ENCODE peak calls at places on chromosome 12, in eight cellular contexts. P, W, J, Z, G, A, E and K are unnamed samples.

GRCh38 chr12:28132398-28132797 is 57.9 kb upstream of the CCDC91 start:
- ATAC-seq in E (no peak), W (no peak), J (no peak), Z (no peak), A (no peak), P (no peak), G (no peak), K (no peak)

GRCh38 chr12:31311634-31312258 is 14.2 kb downstream of the SINHCAF start:
- ATAC-seq in E (no peak), G (no peak), W (no peak), P (no peak), Z (no peak), J (no peak), A (no peak), K (no peak)

GRCh38 chr12:66196806-66197205 is 7.8 kb downstream of the IRAK3 start:
- ATAC-seq in E (no peak), P (no peak), Z (no peak), W (peak), A (peak), J (no peak), G (no peak), K (peak)

GRCh38 chr12:108665608-108666202 is 32.0 kb upstream of the SELPLG start:
- ATAC-seq in Z (no peak), J (peak), W (no peak), G (no peak), E (no peak), A (no peak), P (no peak), K (no peak)

GRCh38 chr12:25317553-25317952 is 66.8 kb upstream of the KRAS start:
- ATAC-seq in J (no peak), W (no peak), A (no peak), P (no peak), G (no peak), Z (no peak), E (no peak), K (peak)

GRCh38 chr12:14589169-14590004 is 21.7 kb upstream of the PLBD1 start:
- ATAC-seq in G (no peak), P (no peak), E (no peak), Z (no peak), A (no peak), J (no peak), W (no peak), K (no peak)

GRCh38 chr12:105457026-105457425 is 126.5 kb downstream of the C12orf75 start:
- ATAC-seq in A (no peak), P (no peak), G (no peak), E (no peak), Z (no peak), J (peak), W (no peak), K (no peak)

GRCh38 chr12:25337916-25338315 is 87.2 kb upstream of the KRAS start:
- ATAC-seq in A (no peak), Z (no peak), W (no peak), E (no peak), P (no peak), G (no peak), J (no peak), K (no peak)

GRCh38 chr12:29763301-29763683 is 20.4 kb downstream of the TMTC1 start:
- ATAC-seq in G (no peak), P (no peak), E (no peak), W (no peak), A (no peak), J (no peak), Z (no peak), K (no peak)

GRCh38 chr12:57765698-57766463 is 997 bp downstream of the CYP27B1 start:
- ATAC-seq in A (peak), J (peak), G (peak), W (peak), E (no peak), Z (peak), P (peak), K (peak)

GRCh38 chr12:66589095-66589494 is 89.8 kb downstream of the GRIP1 start:
- ATAC-seq in G (no peak), W (no peak), A (no peak), J (no peak), Z (no peak), P (no peak), E (no peak), K (no peak)

GRCh38 chr12:125079084-125079483 is 13.8 kb downstream of the AACS start:
- ATAC-seq in A (no peak), J (no peak), Z (no peak), P (no peak), E (no peak), G (no peak), W (no peak), K (no peak)

GRCh38 chr12:96354326-96354725 is 45.9 kb downstream of the CDK17 start:
- ATAC-seq in P (no peak), W (no peak), G (no peak), A (no peak), J (no peak), Z (peak), E (no peak), K (no peak)

GRCh38 chr12:123945441-123946151 is 27.0 kb downstream of the CCDC92 start:
- ATAC-seq in G (no peak), W (no peak), E (no peak), J (no peak), Z (no peak), P (no peak), A (no peak), K (no peak)

GRCh38 chr12:42030588-42030987 is 114.1 kb downstream of the GXYLT1 start:
- ATAC-seq in W (no peak), G (no peak), P (no peak), A (no peak), E (no peak), J (no peak), Z (no peak), K (no peak)

GRCh38 chr12:6771509-6772330 is 600 bp upstream of the LAG3 start:
- ATAC-seq in P (no peak), A (peak), E (peak), W (no peak), G (no peak), J (no peak), Z (no peak), K (no peak)

GRCh38 chr12:104522985-104523719 is 66.4 kb downstream of the CHST11 start:
- ATAC-seq in Z (no peak), A (peak), W (no peak), E (no peak), P (peak), J (no peak), G (no peak), K (peak)

GRCh38 chr12:67887065-67887464 is 102.2 kb upstream of the IFNG-AS1 start:
- ATAC-seq in J (peak), Z (no peak), P (no peak), G (no peak), A (no peak), E (no peak), W (no peak), K (no peak)

GRCh38 chr12:92619730-92620684 is 82.8 kb upstream of the PLEKHG7 start:
- ATAC-seq in E (no peak), G (no peak), P (no peak), Z (no peak), J (no peak), A (no peak), W (no peak), K (no peak)

GRCh38 chr12:55728185-55728931 is 451 bp downstream of the CD63 start:
- ATAC-seq in W (peak), G (no peak), A (peak), J (peak), E (no peak), P (no peak), Z (peak), K (peak)

GRCh38 chr12:115337693-115338543 is 653.9 kb upstream of the TBX3 start:
- ATAC-seq in A (no peak), P (no peak), J (peak), W (no peak), E (peak), Z (no peak), G (no peak), K (no peak)

GRCh38 chr12:54680374-54680773 is 32.2 kb upstream of the DCD start:
- ATAC-seq in G (no peak), J (peak), W (no peak), A (peak), Z (no peak), E (no peak), P (no peak), K (no peak)

GRCh38 chr12:40137252-40137651 is 31.4 kb upstream of the SLC2A13 start:
- ATAC-seq in Z (peak), J (no peak), P (no peak), A (peak), W (peak), G (peak), E (no peak), K (peak)

GRCh38 chr12:22530-23201 is 43.9 kb upstream of the IQSEC3 start:
- ATAC-seq in J (no peak), Z (no peak), G (no peak), E (no peak), W (no peak), A (no peak), P (no peak), K (no peak)

GRCh38 chr12:8081228-8081920 is 700 bp upstream of the NECAP1 start:
- ATAC-seq in Z (no peak), E (peak), W (no peak), A (peak), G (peak), P (peak), J (peak), K (no peak)